ENCODE peak calls at places on chromosomes 13 and 19, in seven cellular contexts. One of them, this sample, is unnamed.

GRCh38 chr13:113792236-113792770 is 33.3 kb downstream of the TMEM255B start:
- DNase-seq in mucosa of descending colon: no peak
- DNase-seq in GM12865: no peak
- DNase-seq in PC-3: no peak
- DNase-seq in HFF-Myc: no peak
- DNase-seq in endothelial cell of umbilical vein: no peak
- DNase-seq in body of pancreas: no peak
- DNase-seq in this sample: no peak

GRCh38 chr13:19072543-19072942 is 109.1 kb downstream of the TUBA3C start:
- DNase-seq in mucosa of descending colon: no peak
- DNase-seq in GM12865: no peak
- DNase-seq in PC-3: no peak
- DNase-seq in HFF-Myc: no peak
- DNase-seq in endothelial cell of umbilical vein: no peak
- DNase-seq in body of pancreas: no peak
- DNase-seq in this sample: no peak

GRCh38 chr19:10747271-10747670 is 29.4 kb downstream of the DNM2 start:
- DNase-seq in mucosa of descending colon: peak
- DNase-seq in GM12865: no peak
- DNase-seq in PC-3: peak
- DNase-seq in HFF-Myc: no peak
- DNase-seq in endothelial cell of umbilical vein: no peak
- DNase-seq in body of pancreas: no peak
- DNase-seq in this sample: no peak

GRCh38 chr13:21079761-21080730 is 18.7 kb upstream of the LATS2 start:
- DNase-seq in mucosa of descending colon: no peak
- DNase-seq in GM12865: no peak
- DNase-seq in PC-3: peak
- DNase-seq in HFF-Myc: no peak
- DNase-seq in endothelial cell of umbilical vein: peak
- DNase-seq in body of pancreas: peak
- DNase-seq in this sample: no peak

GRCh38 chr19:18972301-18972831 is 31.3 kb upstream of the HOMER3 start:
- DNase-seq in mucosa of descending colon: no peak
- DNase-seq in GM12865: no peak
- DNase-seq in PC-3: no peak
- DNase-seq in HFF-Myc: no peak
- DNase-seq in endothelial cell of umbilical vein: peak
- DNase-seq in body of pancreas: peak
- DNase-seq in this sample: no peak

GRCh38 chr13:25232937-25233515 is 54.3 kb downstream of the MTMR6 start:
- DNase-seq in mucosa of descending colon: peak
- DNase-seq in GM12865: peak
- DNase-seq in PC-3: peak
- DNase-seq in HFF-Myc: peak
- DNase-seq in endothelial cell of umbilical vein: peak
- DNase-seq in body of pancreas: peak
- DNase-seq in this sample: peak

GRCh38 chr19:8654591-8655339 is 24.3 kb downstream of the NFILZ start:
- DNase-seq in mucosa of descending colon: peak
- DNase-seq in GM12865: peak
- DNase-seq in PC-3: peak
- DNase-seq in HFF-Myc: no peak
- DNase-seq in endothelial cell of umbilical vein: peak
- DNase-seq in body of pancreas: peak
- DNase-seq in this sample: peak

GRCh38 chr13:21986602-21987001 is 315.7 kb downstream of the FGF9 start:
- DNase-seq in mucosa of descending colon: peak
- DNase-seq in GM12865: no peak
- DNase-seq in PC-3: no peak
- DNase-seq in HFF-Myc: no peak
- DNase-seq in endothelial cell of umbilical vein: no peak
- DNase-seq in body of pancreas: peak
- DNase-seq in this sample: no peak

GRCh38 chr19:41537789-41538188 is 38.2 kb upstream of the CEACAM21 start:
- DNase-seq in mucosa of descending colon: peak
- DNase-seq in GM12865: peak
- DNase-seq in PC-3: peak
- DNase-seq in HFF-Myc: no peak
- DNase-seq in endothelial cell of umbilical vein: peak
- DNase-seq in body of pancreas: no peak
- DNase-seq in this sample: no peak

GRCh38 chr19:5666921-5667610 is 13.2 kb downstream of the MICOS13 start:
- DNase-seq in mucosa of descending colon: no peak
- DNase-seq in GM12865: no peak
- DNase-seq in PC-3: no peak
- DNase-seq in HFF-Myc: no peak
- DNase-seq in endothelial cell of umbilical vein: no peak
- DNase-seq in body of pancreas: no peak
- DNase-seq in this sample: no peak

GRCh38 chr13:32021785-32022184 is 9.8 kb upstream of the FRY start:
- DNase-seq in mucosa of descending colon: no peak
- DNase-seq in GM12865: no peak
- DNase-seq in PC-3: no peak
- DNase-seq in HFF-Myc: no peak
- DNase-seq in endothelial cell of umbilical vein: no peak
- DNase-seq in body of pancreas: no peak
- DNase-seq in this sample: no peak

GRCh38 chr19:5985098-5985783 is 7.3 kb upstream of the RANBP3 start:
- DNase-seq in mucosa of descending colon: no peak
- DNase-seq in GM12865: no peak
- DNase-seq in PC-3: peak
- DNase-seq in HFF-Myc: no peak
- DNase-seq in endothelial cell of umbilical vein: peak
- DNase-seq in body of pancreas: no peak
- DNase-seq in this sample: no peak

GRCh38 chr13:90461398-90461797 is 886.1 kb upstream of the MIR17HG start:
- DNase-seq in mucosa of descending colon: no peak
- DNase-seq in GM12865: no peak
- DNase-seq in PC-3: no peak
- DNase-seq in HFF-Myc: no peak
- DNase-seq in endothelial cell of umbilical vein: no peak
- DNase-seq in body of pancreas: no peak
- DNase-seq in this sample: no peak

GRCh38 chr13:36752673-36753072 is 66.3 kb upstream of the RFXAP start:
- DNase-seq in mucosa of descending colon: no peak
- DNase-seq in GM12865: no peak
- DNase-seq in PC-3: no peak
- DNase-seq in HFF-Myc: no peak
- DNase-seq in endothelial cell of umbilical vein: no peak
- DNase-seq in body of pancreas: no peak
- DNase-seq in this sample: no peak

GRCh38 chr13:90365130-90365529 is 982.4 kb upstream of the MIR17HG start:
- DNase-seq in mucosa of descending colon: no peak
- DNase-seq in GM12865: no peak
- DNase-seq in PC-3: no peak
- DNase-seq in HFF-Myc: no peak
- DNase-seq in endothelial cell of umbilical vein: no peak
- DNase-seq in body of pancreas: no peak
- DNase-seq in this sample: no peak

GRCh38 chr19:31386806-31387205 is 37.6 kb upstream of the TSHZ3 start:
- DNase-seq in mucosa of descending colon: no peak
- DNase-seq in GM12865: no peak
- DNase-seq in PC-3: no peak
- DNase-seq in HFF-Myc: no peak
- DNase-seq in endothelial cell of umbilical vein: no peak
- DNase-seq in body of pancreas: no peak
- DNase-seq in this sample: no peak

GRCh38 chr19:2527716-2528115 is 51.8 kb downstream of the GADD45B start:
- DNase-seq in mucosa of descending colon: no peak
- DNase-seq in GM12865: no peak
- DNase-seq in PC-3: no peak
- DNase-seq in HFF-Myc: no peak
- DNase-seq in endothelial cell of umbilical vein: no peak
- DNase-seq in body of pancreas: no peak
- DNase-seq in this sample: no peak

GRCh38 chr19:44725251-44725650 is 23.3 kb upstream of the BCL3 start:
- DNase-seq in mucosa of descending colon: peak
- DNase-seq in GM12865: no peak
- DNase-seq in PC-3: no peak
- DNase-seq in HFF-Myc: no peak
- DNase-seq in endothelial cell of umbilical vein: no peak
- DNase-seq in body of pancreas: peak
- DNase-seq in this sample: no peak

GRCh38 chr19:28224441-28224840 is 988.5 kb downstream of the UQCRFS1 start:
- DNase-seq in mucosa of descending colon: no peak
- DNase-seq in GM12865: no peak
- DNase-seq in PC-3: no peak
- DNase-seq in HFF-Myc: no peak
- DNase-seq in endothelial cell of umbilical vein: no peak
- DNase-seq in body of pancreas: no peak
- DNase-seq in this sample: no peak

GRCh38 chr13:66353664-66354063 is 876.5 kb downstream of the PCDH9 start:
- DNase-seq in mucosa of descending colon: peak
- DNase-seq in GM12865: no peak
- DNase-seq in PC-3: peak
- DNase-seq in HFF-Myc: no peak
- DNase-seq in endothelial cell of umbilical vein: peak
- DNase-seq in body of pancreas: peak
- DNase-seq in this sample: no peak

GRCh38 chr13:39407786-39408185 is 195.2 kb downstream of the LHFPL6 start:
- DNase-seq in mucosa of descending colon: no peak
- DNase-seq in GM12865: no peak
- DNase-seq in PC-3: no peak
- DNase-seq in HFF-Myc: no peak
- DNase-seq in endothelial cell of umbilical vein: no peak
- DNase-seq in body of pancreas: no peak
- DNase-seq in this sample: no peak

GRCh38 chr13:33489563-33489962 is 204.0 kb upstream of the STARD13 start:
- DNase-seq in mucosa of descending colon: no peak
- DNase-seq in GM12865: no peak
- DNase-seq in PC-3: no peak
- DNase-seq in HFF-Myc: no peak
- DNase-seq in endothelial cell of umbilical vein: no peak
- DNase-seq in body of pancreas: no peak
- DNase-seq in this sample: no peak

GRCh38 chr13:33483471-33483870 is 197.9 kb upstream of the STARD13 start:
- DNase-seq in mucosa of descending colon: no peak
- DNase-seq in GM12865: no peak
- DNase-seq in PC-3: peak
- DNase-seq in HFF-Myc: no peak
- DNase-seq in endothelial cell of umbilical vein: no peak
- DNase-seq in body of pancreas: no peak
- DNase-seq in this sample: no peak

GRCh38 chr13:33490461-33491327 is 205.1 kb upstream of the STARD13 start:
- DNase-seq in mucosa of descending colon: no peak
- DNase-seq in GM12865: no peak
- DNase-seq in PC-3: no peak
- DNase-seq in HFF-Myc: no peak
- DNase-seq in endothelial cell of umbilical vein: peak
- DNase-seq in body of pancreas: no peak
- DNase-seq in this sample: no peak

GRCh38 chr13:33485247-33485646 is 199.7 kb upstream of the STARD13 start:
- DNase-seq in mucosa of descending colon: no peak
- DNase-seq in GM12865: no peak
- DNase-seq in PC-3: no peak
- DNase-seq in HFF-Myc: no peak
- DNase-seq in endothelial cell of umbilical vein: no peak
- DNase-seq in body of pancreas: no peak
- DNase-seq in this sample: no peak

GRCh38 chr13:33487575-33488243 is 202.2 kb upstream of the STARD13 start:
- DNase-seq in mucosa of descending colon: peak
- DNase-seq in GM12865: peak
- DNase-seq in PC-3: peak
- DNase-seq in HFF-Myc: no peak
- DNase-seq in endothelial cell of umbilical vein: peak
- DNase-seq in body of pancreas: peak
- DNase-seq in this sample: peak
- TF ChIP-seq CTCF in mucosa of descending colon: no peak
- TF ChIP-seq CTCF in GM12865: peak
- TF ChIP-seq CTCF in PC-3: peak
- TF ChIP-seq CTCF in HFF-Myc: peak
- TF ChIP-seq CTCF in endothelial cell of umbilical vein: no peak
- TF ChIP-seq CTCF in body of pancreas: peak
- TF ChIP-seq CTCF in this sample: no peak

DNA sequence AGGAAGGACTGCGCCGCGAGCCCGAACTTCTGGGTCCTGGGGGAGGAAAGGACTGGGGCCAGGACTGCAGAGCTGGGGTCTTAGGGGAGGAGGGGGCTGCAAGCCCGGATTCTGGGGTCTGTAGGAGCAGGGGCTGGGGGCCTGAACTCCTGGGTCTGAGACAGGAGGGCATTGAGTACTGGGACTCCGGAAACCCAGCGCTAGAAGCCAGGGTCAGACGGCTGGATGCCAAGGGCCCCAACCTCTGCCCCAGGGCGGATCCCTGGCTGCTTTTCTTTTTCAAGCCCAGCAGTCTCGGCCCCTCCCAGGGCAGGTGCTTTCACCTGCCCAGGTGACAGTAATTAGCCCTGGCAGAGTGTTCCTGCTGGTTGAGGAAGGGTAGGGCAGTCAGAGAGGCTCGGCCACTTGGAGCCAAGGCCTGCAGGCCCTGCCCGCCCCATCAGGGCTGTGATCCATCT is 2.3 kb downstream of the MYH14 start:
- DNase-seq in mucosa of descending colon: peak
- DNase-seq in GM12865: no peak
- DNase-seq in PC-3: no peak
- DNase-seq in HFF-Myc: no peak
- DNase-seq in endothelial cell of umbilical vein: no peak
- DNase-seq in body of pancreas: peak
- DNase-seq in this sample: no peak
- TF ChIP-seq CTCF in mucosa of descending colon: peak
- TF ChIP-seq CTCF in GM12865: no peak
- TF ChIP-seq CTCF in PC-3: no peak
- TF ChIP-seq CTCF in HFF-Myc: no peak
- TF ChIP-seq CTCF in endothelial cell of umbilical vein: no peak
- TF ChIP-seq CTCF in body of pancreas: peak
- TF ChIP-seq CTCF in this sample: no peak

GRCh38 chr19:40533508-40533907 is 43.2 kb upstream of the SHKBP1 start:
- DNase-seq in mucosa of descending colon: no peak
- DNase-seq in GM12865: no peak
- DNase-seq in PC-3: no peak
- DNase-seq in HFF-Myc: no peak
- DNase-seq in endothelial cell of umbilical vein: no peak
- DNase-seq in body of pancreas: no peak
- DNase-seq in this sample: no peak
- TF ChIP-seq CTCF in mucosa of descending colon: no peak
- TF ChIP-seq CTCF in GM12865: no peak
- TF ChIP-seq CTCF in PC-3: peak
- TF ChIP-seq CTCF in HFF-Myc: peak
- TF ChIP-seq CTCF in endothelial cell of umbilical vein: no peak
- TF ChIP-seq CTCF in body of pancreas: no peak
- TF ChIP-seq CTCF in this sample: no peak

DNA sequence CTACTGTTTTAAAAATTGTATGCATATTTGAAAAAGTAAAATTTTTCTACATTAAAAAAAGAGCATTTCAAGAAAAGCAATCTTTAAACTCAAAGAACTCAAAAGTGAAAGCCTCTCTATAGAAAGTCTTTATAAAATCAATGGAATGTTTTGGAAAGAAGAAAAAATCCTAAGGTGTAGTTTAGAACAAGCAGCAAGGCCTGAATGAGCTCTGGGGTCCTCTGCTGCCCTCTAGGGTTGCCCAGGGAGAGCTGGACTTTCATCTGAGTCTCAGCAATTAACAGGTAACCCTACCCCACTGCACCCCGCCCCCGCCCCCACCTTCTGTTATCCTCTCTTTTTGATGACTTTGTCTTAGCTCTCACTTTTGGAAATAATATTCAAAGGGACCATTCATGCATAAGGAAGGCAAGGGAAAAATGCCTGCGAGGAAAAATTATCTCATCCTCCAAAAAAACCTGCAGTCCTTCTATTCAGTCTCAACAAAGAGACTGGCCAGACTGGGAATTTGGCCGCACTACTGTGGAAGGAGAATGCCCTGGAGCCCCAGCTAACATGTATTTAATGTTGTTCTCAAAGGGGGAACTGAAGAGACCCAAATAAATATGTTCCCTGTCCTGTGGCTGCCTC is 24.1 kb downstream of the SLC25A30 start:
- DNase-seq in mucosa of descending colon: peak
- DNase-seq in GM12865: peak
- DNase-seq in PC-3: peak
- DNase-seq in HFF-Myc: no peak
- DNase-seq in endothelial cell of umbilical vein: peak
- DNase-seq in body of pancreas: peak
- DNase-seq in this sample: peak
- TF ChIP-seq CTCF in mucosa of descending colon: no peak
- TF ChIP-seq CTCF in GM12865: peak
- TF ChIP-seq CTCF in PC-3: peak
- TF ChIP-seq CTCF in HFF-Myc: peak
- TF ChIP-seq CTCF in endothelial cell of umbilical vein: peak
- TF ChIP-seq CTCF in body of pancreas: peak
- TF ChIP-seq CTCF in this sample: peak

This sample was measured in GM20000.